ENCODE peak calls at places on chromosome 11, in nine cellular contexts. X, Y, Q, C, B, H, O, I and J are unnamed samples.

GRCh38 chr11:121348220-121348875 is 55.8 kb downstream of the SC5D start:
- DNase-seq in X (no peak), Y (no peak), Q (no peak), C (no peak), B (no peak), H (no peak), O (no peak), I (no peak), J (no peak)

GRCh38 chr11:14620027-14620511 is 23.5 kb upstream of the PDE3B start:
- DNase-seq in X (no peak), Y (no peak), Q (no peak), C (no peak), B (peak), H (no peak), O (no peak), I (no peak), J (no peak)

GRCh38 chr11:105490333-105490732 is 119.5 kb upstream of the GRIA4 start:
- DNase-seq in X (no peak), Y (no peak), Q (no peak), C (no peak), B (peak), H (no peak), O (no peak), I (no peak), J (no peak)

GRCh38 chr11:20022363-20023081 is 137.8 kb downstream of the DBX1 start:
- DNase-seq in X (no peak), Y (no peak), Q (no peak), C (no peak), B (peak), H (no peak), O (no peak), I (no peak), J (no peak)

GRCh38 chr11:128626913-128627665 is 39.7 kb upstream of the ETS1 start:
- DNase-seq in X (no peak), Y (no peak), Q (no peak), C (no peak), B (no peak), H (no peak), O (no peak), I (no peak), J (no peak)

GRCh38 chr11:112225753-112226061 is 521 bp upstream of the PTS start:
- DNase-seq in X (no peak), Y (no peak), Q (no peak), C (peak), B (no peak), H (no peak), O (no peak), I (no peak), J (no peak)

GRCh38 chr11:44726278-44727113 is at the start of gene TSPAN18:
- DNase-seq in X (peak), Y (no peak), Q (peak), C (no peak), B (peak), H (peak), O (no peak), I (no peak), J (no peak)

GRCh38 chr11:15507592-15507991 is 392.9 kb downstream of the INSC start:
- DNase-seq in X (no peak), Y (peak), Q (no peak), C (no peak), B (peak), H (no peak), O (no peak), I (no peak), J (no peak)